ENCODE peak calls at places on chromosomes 7 and 10, in six cellular contexts. F is activated T-cell treated with anti-CD3 and anti-CD28 coated beads, Interleukin-2, amount 50 U/mL, for 72 hours; L is stimulated activated CD4-positive, alpha-beta T cell treated with anti-CD3 and anti-CD28 coated beads, Interleukin-2, amount 100 ng/mL, for 48 hours; A is amygdala; C is H7; Y is kidney. G is an unnamed sample.

GRCh38 chr10:71804067-71804466 is 30.7 kb upstream of the VSIR start:
- DNase-seq in F (no peak), L (no peak), A (no peak), C (no peak), Y (no peak), G (peak)

GRCh38 chr10:64376169-64376568 is 855.0 kb downstream of the REEP3 start:
- DNase-seq in F (no peak), L (no peak), A (no peak), C (peak), Y (no peak), G (peak)

GRCh38 chr10:77391605-77392235 is 245.9 kb downstream of the KCNMA1 start:
- DNase-seq in F (peak), L (peak), A (peak), C (peak), Y (no peak), G (peak)

GRCh38 chr7:87318741-87319140 is 26.7 kb upstream of the CROT start:
- DNase-seq in F (no peak), L (no peak), A (no peak), C (no peak), Y (no peak), G (no peak)

GRCh38 chr7:139360210-139360947 is 685 bp downstream of the LUC7L2 start:
- DNase-seq in F (peak), L (peak), A (peak), C (peak), Y (peak), G (peak)

GRCh38 chr7:122833888-122834570 is 52.2 kb downstream of the CADPS2 start:
- DNase-seq in F (no peak), L (no peak), A (no peak), C (no peak), Y (no peak), G (no peak)

GRCh38 chr7:141483044-141483443 is 68.2 kb upstream of the AGK start:
- DNase-seq in F (no peak), L (no peak), A (no peak), C (no peak), Y (no peak), G (no peak)

GRCh38 chr10:28777911-28778310 is 100.6 kb downstream of the BAMBI start:
- DNase-seq in F (no peak), L (no peak), A (no peak), C (no peak), Y (no peak), G (no peak)

GRCh38 chr10:22606164-22606614 is 108.2 kb downstream of the PIP4K2A start:
- DNase-seq in F (no peak), L (no peak), A (no peak), C (no peak), Y (no peak), G (no peak)

GRCh38 chr7:19665399-19666008 is 43.3 kb downstream of the POLR1F start:
- DNase-seq in F (no peak), L (no peak), A (no peak), C (no peak), Y (no peak), G (peak)

GRCh38 chr10:66678521-66678920 is 247.3 kb upstream of the LRRTM3 start:
- DNase-seq in F (no peak), L (no peak), A (no peak), C (no peak), Y (no peak), G (no peak)

GRCh38 chr10:59463909-59464308 is 101.6 kb upstream of the FAM13C start:
- DNase-seq in F (no peak), L (no peak), A (no peak), C (no peak), Y (no peak), G (peak)

GRCh38 chr10:121442086-121442485 is 156.2 kb downstream of the FGFR2 start:
- DNase-seq in F (no peak), L (no peak), A (peak), C (no peak), Y (no peak), G (no peak)